ENCODE peak calls at places on chromosomes 4 and X, in ten cellular contexts. R, P, V, M, H, K, W, D, B and C are unnamed samples.

GRCh38 chr4:8334786-8335460 is 65.4 kb downstream of the HTRA3 start:
- DNase-seq in R (no peak), P (no peak), V (no peak), M (no peak), H (no peak), K (no peak), W (no peak), D (no peak), B (no peak), C (no peak)

GRCh38 chrX:142483965-142484364 is 278.9 kb upstream of the MAGEC2 start:
- DNase-seq in R (no peak), P (no peak), V (no peak), M (no peak), H (no peak), K (no peak), W (no peak), D (no peak), B (no peak), C (no peak)

GRCh38 chr4:105765690-105766407 is 57.3 kb downstream of the GSTCD start:
- DNase-seq in R (peak; percentile 90), P (no peak), V (no peak), M (no peak), H (no peak), K (no peak), W (peak; percentile 57), D (peak; percentile 5), B (peak; percentile 92), C (peak; percentile 35)

GRCh38 chr4:74056114-74056857 is 17.8 kb upstream of the CXCL3 start:
- DNase-seq in R (peak; percentile 52), P (no peak), V (no peak), M (no peak), H (no peak), K (no peak), W (no peak), D (no peak), B (peak; percentile 87), C (no peak)

GRCh38 chrX:94058728-94059382 is 384.8 kb downstream of the FAM133A start:
- DNase-seq in R (no peak), P (peak; percentile 17), V (peak; percentile 48), M (peak; percentile 2), H (no peak), K (no peak), W (peak; percentile 1), D (peak; percentile 4), B (peak; percentile 0), C (no peak)

GRCh38 chrX:137031517-137032377 is 2.0 kb downstream of the GPR101 start:
- DNase-seq in R (peak; percentile 68), P (peak; percentile 54), V (peak; percentile 25), M (peak; percentile 59), H (no peak), K (no peak), W (no peak), D (no peak), B (peak; percentile 40), C (no peak)

GRCh38 chr4:3494501-3494900 is 31.4 kb downstream of the DOK7 start:
- DNase-seq in R (no peak), P (no peak), V (no peak), M (no peak), H (no peak), K (no peak), W (no peak), D (no peak), B (no peak), C (no peak)

GRCh38 chr4:10303291-10303690 is 153.9 kb downstream of the ZNF518B start:
- DNase-seq in R (no peak), P (no peak), V (no peak), M (no peak), H (no peak), K (no peak), W (no peak), D (no peak), B (no peak), C (no peak)

GRCh38 chr4:113837397-113837796 is 75.9 kb upstream of the CAMK2D start:
- DNase-seq in R (peak; percentile 89), P (no peak), V (no peak), M (no peak), H (no peak), K (no peak), W (peak; percentile 69), D (no peak), B (peak; percentile 89), C (peak; percentile 42)

GRCh38 chr4:86331362-86331761 is 28.5 kb downstream of the MAPK10 start:
- DNase-seq in R (no peak), P (no peak), V (peak; percentile 18), M (no peak), H (no peak), K (no peak), W (no peak), D (no peak), B (no peak), C (no peak)

GRCh38 chrX:15143050-15143824 is 126.6 kb downstream of the ASB9 start:
- DNase-seq in R (peak; percentile 57), P (peak; percentile 68), V (peak; percentile 61), M (peak; percentile 69), H (peak; percentile 21), K (peak; percentile 13), W (peak; percentile 14), D (no peak), B (peak; percentile 51), C (no peak)

GRCh38 chrX:84729809-84730208 is 227.6 kb upstream of the HDX start:
- DNase-seq in R (peak; percentile 34), P (peak; percentile 20), V (peak; percentile 32), M (peak; percentile 65), H (no peak), K (no peak), W (peak; percentile 16), D (peak; percentile 1), B (peak; percentile 27), C (peak; percentile 1)

GRCh38 chrX:71612256-71612655 is 6.1 kb downstream of the CXCR3 start:
- DNase-seq in R (no peak), P (no peak), V (no peak), M (no peak), H (no peak), K (no peak), W (no peak), D (no peak), B (no peak), C (no peak)

GRCh38 chr4:44563496-44563895 is 87.9 kb downstream of the YIPF7 start:
- DNase-seq in R (no peak), P (no peak), V (no peak), M (no peak), H (no peak), K (no peak), W (no peak), D (no peak), B (no peak), C (no peak)

GRCh38 chr4:52711271-52711670 is 40.0 kb downstream of the ERVMER34-1 start:
- DNase-seq in R (no peak), P (no peak), V (no peak), M (no peak), H (no peak), K (no peak), W (no peak), D (no peak), B (no peak), C (no peak)

GRCh38 chrX:5080812-5081211 is 1147.9 kb downstream of the NLGN4X start:
- DNase-seq in R (peak; percentile 2), P (no peak), V (no peak), M (no peak), H (no peak), K (no peak), W (no peak), D (no peak), B (no peak), C (no peak)

GRCh38 chr4:121765941-121766538 is 1.1 kb upstream of the SMIM43 start:
- DNase-seq in R (no peak), P (no peak), V (no peak), M (no peak), H (no peak), K (no peak), W (no peak), D (no peak), B (no peak), C (no peak)

GRCh38 chrX:74593593-74593992 is 20.8 kb downstream of the RLIM start:
- DNase-seq in R (no peak), P (no peak), V (no peak), M (no peak), H (no peak), K (no peak), W (no peak), D (no peak), B (no peak), C (no peak)

GRCh38 chrX:78092296-78092695 is 11.8 kb upstream of the PGK1 start:
- DNase-seq in R (peak; percentile 79), P (peak; percentile 38), V (no peak), M (no peak), H (no peak), K (no peak), W (no peak), D (no peak), B (peak; percentile 53), C (peak; percentile 8)

GRCh38 chrX:65697915-65698796 is 30.7 kb downstream of the MSN start:
- DNase-seq in R (no peak), P (peak; percentile 85), V (no peak), M (no peak), H (peak; percentile 43), K (peak; percentile 44), W (no peak), D (no peak), B (peak; percentile 41), C (no peak)

GRCh38 chr4:94262163-94263016 is 54.7 kb downstream of the SMARCAD1 start:
- DNase-seq in R (no peak), P (no peak), V (no peak), M (no peak), H (no peak), K (no peak), W (no peak), D (no peak), B (no peak), C (no peak)

GRCh38 chr4:142085631-142086292 is 449.4 kb downstream of the IL15 start:
- DNase-seq in R (no peak), P (no peak), V (no peak), M (no peak), H (no peak), K (no peak), W (no peak), D (no peak), B (no peak), C (no peak)

GRCh38 chrX:78024349-78025108 is 55.1 kb upstream of the PGAM4 start:
- DNase-seq in R (peak; percentile 16), P (peak; percentile 30), V (no peak), M (no peak), H (no peak), K (peak; percentile 13), W (no peak), D (peak; percentile 24), B (peak; percentile 57), C (peak; percentile 32)

GRCh38 chr4:159071178-159071968 is 31.5 kb upstream of the RAPGEF2 start:
- DNase-seq in R (peak; percentile 80), P (no peak), V (no peak), M (no peak), H (no peak), K (no peak), W (no peak), D (no peak), B (peak; percentile 65), C (peak; percentile 85)

GRCh38 chr4:1927675-1928074 is 56.5 kb downstream of the NSD2 start:
- DNase-seq in R (peak; percentile 46), P (no peak), V (no peak), M (no peak), H (no peak), K (no peak), W (no peak), D (no peak), B (no peak), C (no peak)

GRCh38 chr4:25672756-25673155 is 17.1 kb downstream of the SLC34A2 start:
- DNase-seq in R (no peak), P (no peak), V (no peak), M (no peak), H (no peak), K (no peak), W (no peak), D (no peak), B (no peak), C (no peak)

GRCh38 chr4:38964942-38965775 is 67.0 kb downstream of the TMEM156 start:
- DNase-seq in R (no peak), P (no peak), V (no peak), M (no peak), H (no peak), K (no peak), W (no peak), D (no peak), B (no peak), C (no peak)

GRCh38 chr4:173334891-173335754 is 965 bp upstream of the HMGB2 start:
- DNase-seq in R (peak; percentile 90), P (peak; percentile 70), V (peak; percentile 65), M (peak; percentile 94), H (peak; percentile 19), K (peak; percentile 60), W (peak; percentile 58), D (peak; percentile 63), B (peak; percentile 94), C (peak; percentile 90)